ENCODE peak calls at places on chromosomes 7 and 10, in ten cellular contexts. X is NCI-H1092; G is activated naive CD8-positive, alpha-beta T cell treated with anti-CD3 and anti-CD28 coated beads, Interleukin-2, amount 50 U/mL, for 16 hours; R is spleen; M is stimulated activated CD4-positive, alpha-beta T cell treated with anti-CD3 and anti-CD28 coated beads, Interleukin-4, amount 100 ng/mL, for 1 hour; U is ureter; W is left ventricle myocardium inferior; V is GM23248; F is Calu3; Q is KG1. Y is an unnamed sample.

GRCh38 chr10:125089486-125089885 is 70.9 kb downstream of the CTBP2 start:
- DNase-seq in G (no peak), F (no peak), X (no peak), Q (no peak), W (no peak), V (no peak), U (no peak), M (no peak), R (peak; percentile 11), Y (no peak)

GRCh38 chr7:55178863-55179773 is 160.3 kb downstream of the EGFR start:
- DNase-seq in W (no peak), U (no peak), G (no peak), Q (no peak), F (no peak), X (no peak), R (no peak), V (no peak), M (no peak), Y (no peak)

GRCh38 chr7:159197066-159197975 is 52.7 kb upstream of the VIPR2 start:
- DNase-seq in Q (no peak), M (peak; percentile 17), X (no peak), V (no peak), G (no peak), W (no peak), R (no peak), U (peak; percentile 65), F (no peak), Y (no peak)

GRCh38 chr10:125348536-125348935 is 188.2 kb upstream of the CTBP2 start:
- DNase-seq in G (no peak), W (no peak), Q (no peak), X (no peak), U (no peak), V (no peak), R (no peak), F (no peak), M (no peak), Y (no peak)

GRCh38 chr10:130160775-130161174 is 24.6 kb downstream of the GLRX3 start:
- DNase-seq in V (no peak), X (no peak), F (no peak), U (no peak), G (no peak), W (no peak), M (no peak), Q (no peak), R (no peak), Y (no peak)

GRCh38 chr10:94137747-94138146 is 144.0 kb downstream of the PLCE1 start:
- DNase-seq in V (peak; percentile 76), X (no peak), W (no peak), F (no peak), U (no peak), R (no peak), M (no peak), Q (no peak), G (no peak), Y (no peak)

GRCh38 chr10:125871341-125871740 is 9.8 kb downstream of the DHX32 start:
- DNase-seq in G (no peak), U (no peak), Q (no peak), W (no peak), F (no peak), M (no peak), X (no peak), R (no peak), V (no peak), Y (no peak)

GRCh38 chr10:94053639-94053932 is 59.9 kb downstream of the PLCE1 start:
- DNase-seq in V (no peak), U (no peak), F (no peak), M (no peak), R (no peak), X (no peak), G (no peak), Q (no peak), W (no peak), Y (no peak)

GRCh38 chr7:64733550-64734240 is 60.5 kb upstream of the ZNF138 start:
- DNase-seq in X (no peak), Q (no peak), G (no peak), M (no peak), W (no peak), U (no peak), R (no peak), V (no peak), F (no peak), Y (no peak)

GRCh38 chr7:42234736-42235135 is 2.3 kb downstream of the GLI3 start:
- DNase-seq in R (no peak), F (no peak), G (no peak), Q (no peak), M (no peak), W (no peak), V (no peak), X (no peak), U (no peak), Y (no peak)

GRCh38 chr10:27794157-27794556 is 48.5 kb upstream of the MKX start:
- DNase-seq in W (no peak), U (no peak), V (peak; percentile 17), G (no peak), F (no peak), R (no peak), M (no peak), Q (no peak), X (no peak), Y (no peak)

GRCh38 chr10:129833366-129833765 is 130.7 kb downstream of the EBF3 start:
- DNase-seq in W (no peak), U (no peak), G (no peak), R (no peak), V (no peak), M (no peak), Q (no peak), F (no peak), X (no peak), Y (no peak)

GRCh38 chr10:52258791-52259427 is 55.2 kb upstream of the DKK1 start:
- DNase-seq in F (no peak), Q (no peak), V (peak; percentile 4), X (no peak), M (no peak), R (no peak), W (no peak), G (no peak), U (no peak), Y (no peak)

GRCh38 chr7:102061981-102062390 is 224.7 kb upstream of the SH2B2 start:
- DNase-seq in G (no peak), U (no peak), X (no peak), W (no peak), Q (no peak), R (no peak), F (no peak), M (no peak), V (no peak), Y (peak; percentile 32)

GRCh38 chr7:48154792-48155413 is 16.4 kb upstream of the ABCA13 start:
- DNase-seq in V (peak; percentile 70), U (no peak), M (peak; percentile 27), F (peak; percentile 79), R (no peak), X (no peak), G (no peak), Q (no peak), W (no peak), Y (peak; percentile 9)

GRCh38 chr7:134778941-134779740 is at the start of gene CALD1:
- DNase-seq in G (no peak), X (no peak), Q (no peak), F (peak; percentile 58), M (no peak), U (peak; percentile 77), V (peak; percentile 97), W (peak; percentile 74), R (no peak), Y (no peak)

GRCh38 chr7:112495820-112496462 is 15.2 kb downstream of the LSMEM1 start:
- DNase-seq in G (peak; percentile 3), U (peak; percentile 54), Q (no peak), F (peak; percentile 63), R (no peak), V (peak; percentile 72), W (peak; percentile 20), X (peak; percentile 34), M (peak; percentile 15), Y (peak; percentile 65)

Y was measured in AML-193.